ENCODE peak calls at places on chromosomes 7 and 10, in six cellular contexts. One of them, this sample, is unnamed.

GRCh38 chr10:97850446-97850845 is 803 bp downstream of the GOLGA7B start:
- DNase-seq in cardiac muscle cell: peak; percentile 30
- DNase-seq in fibroblast of lung: no peak
- DNase-seq in OCI-LY7: no peak
- DNase-seq in left lung: no peak
- DNase-seq in hepatocyte: peak; percentile 43
- DNase-seq in this sample: no peak

GRCh38 chr7:17674166-17674955 is 265.9 kb downstream of the SNX13 start:
- DNase-seq in fibroblast of lung: no peak
- DNase-seq in left lung: no peak
- DNase-seq in hepatocyte: no peak
- DNase-seq in OCI-LY7: no peak
- DNase-seq in cardiac muscle cell: no peak
- DNase-seq in this sample: no peak

GRCh38 chr10:86804805-86805204 is 48.4 kb downstream of the BMPR1A start:
- DNase-seq in cardiac muscle cell: no peak
- DNase-seq in fibroblast of lung: no peak
- DNase-seq in OCI-LY7: no peak
- DNase-seq in hepatocyte: no peak
- DNase-seq in left lung: no peak
- DNase-seq in this sample: no peak

GRCh38 chr7:122790132-122790531 is 87.4 kb upstream of the RNF148 start:
- DNase-seq in OCI-LY7: no peak
- DNase-seq in cardiac muscle cell: no peak
- DNase-seq in left lung: no peak
- DNase-seq in fibroblast of lung: no peak
- DNase-seq in hepatocyte: no peak
- DNase-seq in this sample: no peak

GRCh38 chr7:50267525-50268041 is 36.9 kb upstream of the IKZF1 start:
- DNase-seq in OCI-LY7: no peak
- DNase-seq in fibroblast of lung: no peak
- DNase-seq in hepatocyte: no peak
- DNase-seq in left lung: no peak
- DNase-seq in cardiac muscle cell: no peak
- DNase-seq in this sample: no peak

GRCh38 chr10:4280481-4281206 is 495.6 kb upstream of the KLF6 start:
- DNase-seq in OCI-LY7: no peak
- DNase-seq in hepatocyte: no peak
- DNase-seq in fibroblast of lung: peak; percentile 93
- DNase-seq in left lung: no peak
- DNase-seq in cardiac muscle cell: no peak
- DNase-seq in this sample: no peak

GRCh38 chr7:140604760-140605159 is 35.9 kb downstream of the DENND2A start:
- DNase-seq in hepatocyte: no peak
- DNase-seq in left lung: no peak
- DNase-seq in OCI-LY7: no peak
- DNase-seq in fibroblast of lung: peak; percentile 49
- DNase-seq in cardiac muscle cell: no peak
- DNase-seq in this sample: no peak

GRCh38 chr10:29588640-29589421 is 45.9 kb downstream of the SVIL start:
- DNase-seq in left lung: no peak
- DNase-seq in hepatocyte: no peak
- DNase-seq in OCI-LY7: no peak
- DNase-seq in cardiac muscle cell: no peak
- DNase-seq in fibroblast of lung: peak; percentile 34
- DNase-seq in this sample: no peak

GRCh38 chr7:28349637-28350036 is 62.7 kb upstream of the CREB5 start:
- DNase-seq in left lung: no peak
- DNase-seq in cardiac muscle cell: no peak
- DNase-seq in OCI-LY7: no peak
- DNase-seq in hepatocyte: no peak
- DNase-seq in fibroblast of lung: no peak
- DNase-seq in this sample: no peak

GRCh38 chr10:58241346-58241745 is 26.3 kb downstream of the IPMK start:
- DNase-seq in fibroblast of lung: peak; percentile 42
- DNase-seq in OCI-LY7: no peak
- DNase-seq in left lung: no peak
- DNase-seq in hepatocyte: no peak
- DNase-seq in cardiac muscle cell: no peak
- DNase-seq in this sample: no peak

GRCh38 chr10:86167101-86167761 is 199.4 kb downstream of the GRID1 start:
- DNase-seq in left lung: no peak
- DNase-seq in OCI-LY7: no peak
- DNase-seq in hepatocyte: no peak
- DNase-seq in cardiac muscle cell: no peak
- DNase-seq in fibroblast of lung: no peak
- DNase-seq in this sample: no peak

GRCh38 chr7:149773446-149774236 is at the start of gene ZNF467:
- DNase-seq in fibroblast of lung: peak; percentile 62
- DNase-seq in OCI-LY7: no peak
- DNase-seq in cardiac muscle cell: peak; percentile 68
- DNase-seq in left lung: peak; percentile 88
- DNase-seq in hepatocyte: peak; percentile 75
- DNase-seq in this sample: peak; percentile 7

GRCh38 chr10:100327007-100327700 is 2.9 kb downstream of the PKD2L1 start:
- DNase-seq in left lung: peak; percentile 41
- DNase-seq in OCI-LY7: peak; percentile 79
- DNase-seq in hepatocyte: no peak
- DNase-seq in cardiac muscle cell: no peak
- DNase-seq in fibroblast of lung: no peak
- DNase-seq in this sample: peak; percentile 31

GRCh38 chr7:125876436-125876835 is 946.8 kb upstream of the POT1 start:
- DNase-seq in left lung: no peak
- DNase-seq in hepatocyte: no peak
- DNase-seq in cardiac muscle cell: no peak
- DNase-seq in fibroblast of lung: no peak
- DNase-seq in OCI-LY7: no peak
- DNase-seq in this sample: no peak

GRCh38 chr7:16841681-16842080 is 36.9 kb upstream of the AGR2 start:
- DNase-seq in left lung: no peak
- DNase-seq in cardiac muscle cell: no peak
- DNase-seq in hepatocyte: peak; percentile 25
- DNase-seq in fibroblast of lung: no peak
- DNase-seq in OCI-LY7: no peak
- DNase-seq in this sample: no peak

GRCh38 chr7:45446195-45446944 is 127.8 kb upstream of the ADCY1 start:
- DNase-seq in OCI-LY7: no peak
- DNase-seq in left lung: no peak
- DNase-seq in hepatocyte: no peak
- DNase-seq in cardiac muscle cell: no peak
- DNase-seq in fibroblast of lung: peak; percentile 12
- DNase-seq in this sample: no peak

GRCh38 chr10:131700506-131700905 is 200.3 kb upstream of the PPP2R2D start:
- DNase-seq in left lung: no peak
- DNase-seq in fibroblast of lung: no peak
- DNase-seq in hepatocyte: no peak
- DNase-seq in cardiac muscle cell: no peak
- DNase-seq in OCI-LY7: no peak
- DNase-seq in this sample: no peak

GRCh38 chr10:131698232-131698631 is 202.6 kb upstream of the PPP2R2D start:
- DNase-seq in fibroblast of lung: no peak
- DNase-seq in left lung: no peak
- DNase-seq in OCI-LY7: no peak
- DNase-seq in cardiac muscle cell: no peak
- DNase-seq in hepatocyte: no peak
- DNase-seq in this sample: no peak

GRCh38 chr10:131697461-131698128 is 203.2 kb upstream of the PPP2R2D start:
- DNase-seq in fibroblast of lung: no peak
- DNase-seq in cardiac muscle cell: no peak
- DNase-seq in left lung: no peak
- DNase-seq in hepatocyte: no peak
- DNase-seq in OCI-LY7: no peak
- DNase-seq in this sample: no peak

GRCh38 chr10:131700032-131700431 is 200.8 kb upstream of the PPP2R2D start:
- DNase-seq in fibroblast of lung: no peak
- DNase-seq in cardiac muscle cell: no peak
- DNase-seq in OCI-LY7: no peak
- DNase-seq in left lung: no peak
- DNase-seq in hepatocyte: no peak
- DNase-seq in this sample: no peak

GRCh38 chr10:131698986-131699385 is 201.8 kb upstream of the PPP2R2D start:
- DNase-seq in hepatocyte: no peak
- DNase-seq in left lung: no peak
- DNase-seq in OCI-LY7: no peak
- DNase-seq in cardiac muscle cell: no peak
- DNase-seq in fibroblast of lung: no peak
- DNase-seq in this sample: no peak
- H3K9me3 ChIP-seq in hepatocyte: no peaks in the 10 kb centered on the region
- H3K9me3 ChIP-seq in left lung: no peaks in the 10 kb centered on the region
- H3K9me3 ChIP-seq in OCI-LY7: no peaks in the 10 kb centered on the region
- H3K9me3 ChIP-seq in cardiac muscle cell: no peaks in the 10 kb centered on the region
- H3K9me3 ChIP-seq in fibroblast of lung: no peaks in the 10 kb centered on the region
- H3K9me3 ChIP-seq in this sample: no peaks in the 10 kb centered on the region

DNA sequence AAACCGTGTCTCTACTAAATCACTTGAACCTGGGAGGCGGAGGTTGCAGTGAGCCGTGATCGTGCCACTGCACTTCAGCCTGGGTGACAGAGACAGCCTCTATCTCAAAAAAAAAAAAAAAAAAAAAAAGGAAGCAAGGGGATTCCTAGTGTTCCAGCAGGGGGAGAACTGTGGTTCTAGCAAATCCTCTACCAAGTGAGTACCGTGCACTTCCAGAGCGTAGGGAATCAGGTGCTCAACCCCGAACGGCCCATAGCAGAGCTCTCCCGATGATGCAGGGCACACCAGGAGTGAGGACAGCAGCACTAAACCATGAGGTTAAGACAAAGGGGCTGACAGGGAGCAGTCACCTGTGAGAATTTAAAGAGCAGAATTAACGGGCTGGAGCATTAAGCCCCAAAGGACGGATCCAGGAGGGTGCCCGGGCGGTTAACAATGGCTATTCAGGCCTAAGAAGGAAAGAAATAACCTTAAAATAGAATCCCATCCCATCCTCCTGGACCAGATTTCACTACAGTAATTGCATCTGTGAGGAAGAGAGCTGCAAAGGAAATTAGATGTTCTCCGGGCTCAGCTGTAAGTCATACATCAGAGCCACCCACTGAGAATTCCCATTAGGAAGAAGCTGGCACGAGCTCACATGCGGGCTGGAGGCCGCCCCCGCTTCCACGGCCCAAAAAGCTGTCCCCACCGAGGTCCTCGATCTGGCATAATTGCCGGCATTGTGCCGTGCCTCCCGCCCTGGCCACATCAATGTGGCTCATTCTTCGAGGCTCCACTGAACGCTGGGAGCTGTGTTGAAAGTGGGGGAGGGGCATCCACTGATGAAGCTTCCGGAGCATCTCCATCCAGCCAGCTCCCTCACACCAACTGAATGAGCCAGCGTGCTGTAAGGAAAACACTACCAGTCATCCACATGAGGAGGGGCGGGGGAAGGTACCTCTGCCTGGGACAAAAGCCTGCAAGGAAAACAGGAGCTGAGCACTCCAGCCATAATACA is 173.4 kb downstream of the PTPRN2 start:
- DNase-seq in hepatocyte: no peak
- DNase-seq in fibroblast of lung: no peak
- DNase-seq in OCI-LY7: no peak
- DNase-seq in cardiac muscle cell: no peak
- DNase-seq in left lung: no peak
- DNase-seq in this sample: no peak
- H3K9me3 ChIP-seq in hepatocyte: no peaks in the 10 kb centered on the region
- H3K9me3 ChIP-seq in fibroblast of lung: no peaks in the 10 kb centered on the region
- H3K9me3 ChIP-seq in OCI-LY7: no peaks in the 10 kb centered on the region
- H3K9me3 ChIP-seq in cardiac muscle cell: no peaks in the 10 kb centered on the region
- H3K9me3 ChIP-seq in left lung: no peaks in the 10 kb centered on the region
- H3K9me3 ChIP-seq in this sample: no peaks in the 10 kb centered on the region

GRCh38 chr7:388023-388355 is 98.0 kb downstream of the FOXL3 start:
- DNase-seq in cardiac muscle cell: no peak
- DNase-seq in hepatocyte: no peak
- DNase-seq in fibroblast of lung: no peak
- DNase-seq in left lung: no peak
- DNase-seq in OCI-LY7: no peak
- DNase-seq in this sample: no peak

GRCh38 chr7:388961-389701 is 99.2 kb downstream of the FOXL3 start:
- DNase-seq in cardiac muscle cell: no peak
- DNase-seq in fibroblast of lung: no peak
- DNase-seq in hepatocyte: no peak
- DNase-seq in left lung: no peak
- DNase-seq in OCI-LY7: no peak
- DNase-seq in this sample: no peak

GRCh38 chr7:389911-390601 is 100.1 kb downstream of the FOXL3 start:
- DNase-seq in OCI-LY7: no peak
- DNase-seq in cardiac muscle cell: no peak
- DNase-seq in left lung: no peak
- DNase-seq in hepatocyte: no peak
- DNase-seq in fibroblast of lung: no peak
- DNase-seq in this sample: no peak

GRCh38 chr7:387132-388022 is 97.4 kb downstream of the FOXL3 start:
- DNase-seq in fibroblast of lung: no peak
- DNase-seq in left lung: no peak
- DNase-seq in cardiac muscle cell: no peak
- DNase-seq in OCI-LY7: no peak
- DNase-seq in hepatocyte: no peak
- DNase-seq in this sample: no peak

DNA sequence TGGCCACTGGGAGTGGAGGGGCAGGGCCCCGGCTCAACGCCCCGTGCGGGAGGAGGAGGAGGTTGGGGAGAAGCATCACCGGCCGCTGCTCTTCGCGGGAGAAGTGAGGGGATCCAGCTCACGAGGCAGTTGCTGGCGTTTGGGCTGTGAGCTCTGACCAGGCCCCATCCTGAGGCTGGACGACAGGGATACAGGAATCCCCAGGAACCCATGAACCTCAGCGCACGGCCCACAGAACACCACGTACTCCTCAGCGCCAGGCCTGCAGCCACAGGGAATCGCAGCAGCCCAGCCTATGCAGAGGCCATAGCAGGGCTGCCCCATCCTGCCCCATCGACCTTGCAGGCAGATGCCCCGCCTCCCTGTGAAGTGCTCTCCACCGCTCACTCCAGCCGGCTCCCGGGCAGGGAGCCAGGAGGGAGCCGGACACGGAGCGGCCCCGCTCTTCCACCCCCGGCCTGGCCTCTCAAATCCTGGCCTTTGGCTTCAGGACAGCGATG is 98.5 kb downstream of the FOXL3 start:
- DNase-seq in hepatocyte: no peak
- DNase-seq in fibroblast of lung: no peak
- DNase-seq in OCI-LY7: no peak
- DNase-seq in cardiac muscle cell: no peak
- DNase-seq in left lung: peak; percentile 73
- DNase-seq in this sample: no peak
- H3K9me3 ChIP-seq in hepatocyte: no peaks in the 10 kb centered on the region
- H3K9me3 ChIP-seq in fibroblast of lung: no peaks in the 10 kb centered on the region
- H3K9me3 ChIP-seq in OCI-LY7: peaks cover 3% of the 10 kb centered on the region
- H3K9me3 ChIP-seq in cardiac muscle cell: no peaks in the 10 kb centered on the region
- H3K9me3 ChIP-seq in left lung: peaks cover 28% of the 10 kb centered on the region
- H3K9me3 ChIP-seq in this sample: no peaks in the 10 kb centered on the region

DNA sequence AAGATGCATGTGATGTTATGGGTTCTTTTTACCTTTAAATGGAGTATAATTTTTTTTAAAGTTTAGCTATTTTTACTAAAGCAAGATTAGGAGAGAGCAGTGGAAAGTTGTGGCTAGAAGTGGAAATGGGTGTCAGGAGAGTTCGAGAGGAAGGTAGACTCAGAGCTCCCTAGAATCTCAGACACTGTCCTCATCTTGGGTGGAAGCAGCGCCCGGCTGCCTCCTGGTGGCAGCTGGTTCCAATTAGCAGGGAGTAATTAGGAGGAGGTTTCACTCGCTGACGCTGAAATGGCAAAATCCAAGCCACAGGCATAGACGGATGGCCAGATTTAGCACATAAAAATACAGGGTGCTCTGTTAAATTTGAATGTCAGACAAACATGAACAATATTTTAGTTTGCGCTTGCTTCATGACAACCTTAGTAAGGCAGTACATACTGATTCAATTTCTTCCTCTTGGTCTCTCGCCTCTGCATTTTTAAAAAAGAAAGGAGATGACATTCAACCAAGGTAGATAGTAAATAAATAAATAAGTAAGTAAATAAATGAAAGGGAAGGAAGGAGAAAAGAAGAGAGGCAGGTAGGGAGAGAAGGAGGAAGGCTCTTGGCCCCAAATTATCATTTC is 58.5 kb downstream of the LGI1 start:
- DNase-seq in hepatocyte: peak; percentile 83
- DNase-seq in left lung: peak; percentile 46
- DNase-seq in fibroblast of lung: peak; percentile 61
- DNase-seq in cardiac muscle cell: peak; percentile 78
- DNase-seq in OCI-LY7: peak; percentile 13
- DNase-seq in this sample: peak; percentile 76
- H3K9me3 ChIP-seq in hepatocyte: no peaks in the 10 kb centered on the region
- H3K9me3 ChIP-seq in left lung: no peaks in the 10 kb centered on the region
- H3K9me3 ChIP-seq in fibroblast of lung: no peaks in the 10 kb centered on the region
- H3K9me3 ChIP-seq in cardiac muscle cell: no peaks in the 10 kb centered on the region
- H3K9me3 ChIP-seq in OCI-LY7: no peaks in the 10 kb centered on the region
- H3K9me3 ChIP-seq in this sample: no peaks in the 10 kb centered on the region

This sample was measured in small intestine.